ENCODE peak calls at places on chromosome 22, in seven cellular contexts. A, E, G, V, O, J and L are unnamed samples.

GRCh38 chr22:42294034-42294985 is 23.9 kb upstream of the TCF20 start:
- DNase-seq in A (peak; percentile 47), E (no peak), G (no peak), V (peak; percentile 67), O (peak; percentile 92), J (peak; percentile 31), L (peak; percentile 78)

GRCh38 chr22:45105281-45105700 is 58.4 kb upstream of the NUP50 start:
- DNase-seq in A (no peak), E (peak; percentile 77), G (peak; percentile 79), V (peak; percentile 65), O (no peak), J (peak; percentile 97), L (no peak)

GRCh38 chr22:35510481-35510934 is 30.1 kb upstream of the RASD2 start:
- DNase-seq in A (peak; percentile 6), E (no peak), G (peak; percentile 12), V (peak; percentile 17), O (no peak), J (peak; percentile 51), L (no peak)

GRCh38 chr22:19885841-19886592 is 31.3 kb upstream of the GNB1L start:
- DNase-seq in A (no peak), E (no peak), G (no peak), V (no peak), O (no peak), J (no peak), L (no peak)

GRCh38 chr22:41683616-41684015 is 5.1 kb downstream of the SNU13 start:
- DNase-seq in A (no peak), E (no peak), G (no peak), V (no peak), O (no peak), J (no peak), L (peak; percentile 43)

GRCh38 chr22:27839261-27839660 is 37.7 kb upstream of the MN1 start:
- DNase-seq in A (no peak), E (no peak), G (no peak), V (no peak), O (no peak), J (peak; percentile 81), L (no peak)

GRCh38 chr22:42608481-42609361 is 6.0 kb downstream of the POLDIP3 start:
- DNase-seq in A (peak; percentile 64), E (peak; percentile 45), G (no peak), V (peak; percentile 85), O (no peak), J (peak; percentile 75), L (peak; percentile 68)

GRCh38 chr22:20010307-20011122 is 6.1 kb downstream of the ARVCF start:
- DNase-seq in A (no peak), E (no peak), G (no peak), V (no peak), O (no peak), J (no peak), L (no peak)

GRCh38 chr22:50010676-50011446 is 1.7 kb downstream of the IL17REL start:
- DNase-seq in A (no peak), E (no peak), G (no peak), V (no peak), O (no peak), J (no peak), L (no peak)

GRCh38 chr22:50009765-50010675 is 2.5 kb downstream of the IL17REL start:
- DNase-seq in A (no peak), E (no peak), G (no peak), V (no peak), O (no peak), J (no peak), L (no peak)

GRCh38 chr22:50012201-50013181 is at the start of gene IL17REL:
- DNase-seq in A (peak; percentile 19), E (no peak), G (no peak), V (peak; percentile 37), O (no peak), J (no peak), L (peak; percentile 58)

GRCh38 chr22:50009251-50009650 is 3.3 kb downstream of the IL17REL start:
- DNase-seq in A (no peak), E (no peak), G (no peak), V (no peak), O (no peak), J (no peak), L (no peak)

GRCh38 chr22:50011447-50012200 is 941 bp downstream of the IL17REL start:
- DNase-seq in A (no peak), E (no peak), G (no peak), V (no peak), O (peak; percentile 64), J (no peak), L (no peak)
- TF ChIP-seq CTCF in A (no peak), E (no peak), G (no peak), V (no peak), O (no peak), J (no peak), L (no peak)

GRCh38 chr22:38273135-38273761 is 438 bp upstream of the TMEM184B start:
- DNase-seq in A (peak; percentile 27), E (no peak), G (no peak), V (no peak), O (no peak), J (no peak), L (no peak)

GRCh38 chr22:38271927-38272372 is 860 bp downstream of the TMEM184B start:
- DNase-seq in A (no peak), E (no peak), G (no peak), V (no peak), O (peak; percentile 75), J (no peak), L (no peak)

GRCh38 chr22:38271101-38271500 is 1.7 kb downstream of the TMEM184B start:
- DNase-seq in A (no peak), E (no peak), G (no peak), V (no peak), O (no peak), J (no peak), L (no peak)

GRCh38 chr22:38272373-38273134 is at the start of gene TMEM184B:
- DNase-seq in A (peak; percentile 66), E (no peak), G (no peak), V (peak; percentile 74), O (peak; percentile 82), J (peak; percentile 56), L (peak; percentile 90)

DNA sequence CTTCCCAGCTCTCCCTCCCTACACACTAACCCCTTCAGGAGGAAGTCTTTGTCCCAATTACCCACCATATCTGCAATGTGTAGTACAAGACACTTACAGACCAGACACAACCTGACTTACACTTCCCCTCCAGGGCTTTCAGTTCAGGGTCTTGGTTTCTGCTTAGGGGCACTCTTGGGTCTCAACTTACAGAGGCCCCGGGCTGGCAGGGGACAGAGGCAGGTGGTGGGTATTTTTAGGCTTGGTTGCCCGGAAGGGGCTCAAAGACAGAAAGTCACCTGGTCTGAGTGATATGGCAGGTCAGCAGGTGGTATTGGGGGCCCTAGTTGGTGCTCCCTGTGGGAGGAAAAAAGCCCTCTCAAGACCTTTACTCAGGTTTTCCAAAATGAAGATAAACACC is 3.4 kb upstream of the TMEM184B start:
- DNase-seq in A (no peak), E (no peak), G (no peak), V (no peak), O (no peak), J (no peak), L (no peak)
- H3K4me3 ChIP-seq in A (no peak overlapping the region), E (no peak overlapping the region), G (no peak overlapping the region), V (no peak overlapping the region), O (no peak overlapping the region), J (no peak overlapping the region), L (no peak overlapping the region)

GRCh38 chr22:24950272-24950902 is 2.1 kb upstream of the KIAA1671 start:
- DNase-seq in A (no peak), E (no peak), G (no peak), V (peak; percentile 43), O (peak; percentile 96), J (peak; percentile 47), L (no peak)

GRCh38 chr22:24947881-24948280 is 1.4 kb upstream of the LHFPL7 start:
- DNase-seq in A (no peak), E (no peak), G (no peak), V (no peak), O (peak; percentile 56), J (no peak), L (no peak)

GRCh38 chr22:24945430-24945829 is 1.1 kb downstream of the LHFPL7 start:
- DNase-seq in A (no peak), E (no peak), G (no peak), V (no peak), O (no peak), J (no peak), L (no peak)

GRCh38 chr22:24947383-24947782 is 889 bp upstream of the LHFPL7 start:
- DNase-seq in A (no peak), E (no peak), G (no peak), V (no peak), O (no peak), J (no peak), L (no peak)

DNA sequence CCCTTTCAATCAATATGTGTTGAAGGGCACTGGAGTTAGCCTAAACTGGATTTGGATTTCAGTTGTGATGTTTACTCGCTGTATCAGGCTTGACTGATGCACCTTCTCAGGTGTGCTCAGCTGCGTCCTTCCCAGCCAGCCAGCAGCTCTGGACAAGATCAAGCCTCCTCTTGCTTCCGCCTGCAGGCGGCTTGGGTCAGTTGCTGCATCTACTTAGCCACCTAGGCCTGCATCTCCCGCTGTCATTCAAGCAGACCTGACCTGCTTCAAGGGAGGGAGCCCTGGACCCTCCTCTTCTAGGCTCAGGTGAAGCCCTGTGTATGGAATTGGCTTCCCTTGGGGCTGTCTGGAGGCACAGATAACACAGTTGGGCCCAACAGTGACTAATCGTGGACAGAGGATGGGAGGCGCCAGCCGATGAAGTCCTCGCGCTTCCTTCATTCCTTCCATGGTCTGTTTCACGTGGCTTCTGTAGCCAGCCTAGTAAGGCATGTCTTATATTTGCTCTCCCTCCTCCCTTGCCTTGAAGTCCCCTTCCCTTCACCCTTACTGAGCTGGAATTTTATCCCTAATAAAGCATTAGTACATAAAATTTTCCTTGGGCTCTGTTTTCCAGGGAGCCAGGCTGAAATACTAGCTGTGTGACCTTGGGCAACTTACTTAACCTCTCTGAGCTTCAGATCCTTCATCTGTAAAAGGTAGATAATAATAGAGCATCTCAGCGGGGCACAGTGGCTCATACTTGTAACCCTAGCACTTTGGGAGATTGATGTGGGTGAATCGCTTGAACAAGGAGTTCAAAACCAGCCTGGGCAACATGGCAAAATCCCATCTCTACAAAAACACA is 2.1 kb upstream of the LHFPL7 start:
- DNase-seq in A (no peak), E (no peak), G (no peak), V (no peak), O (peak; percentile 58), J (no peak), L (no peak)
- TF ChIP-seq CTCF in A (no peak), E (no peak), G (no peak), V (no peak), O (peak; percentile 14), J (no peak), L (no peak)

DNA sequence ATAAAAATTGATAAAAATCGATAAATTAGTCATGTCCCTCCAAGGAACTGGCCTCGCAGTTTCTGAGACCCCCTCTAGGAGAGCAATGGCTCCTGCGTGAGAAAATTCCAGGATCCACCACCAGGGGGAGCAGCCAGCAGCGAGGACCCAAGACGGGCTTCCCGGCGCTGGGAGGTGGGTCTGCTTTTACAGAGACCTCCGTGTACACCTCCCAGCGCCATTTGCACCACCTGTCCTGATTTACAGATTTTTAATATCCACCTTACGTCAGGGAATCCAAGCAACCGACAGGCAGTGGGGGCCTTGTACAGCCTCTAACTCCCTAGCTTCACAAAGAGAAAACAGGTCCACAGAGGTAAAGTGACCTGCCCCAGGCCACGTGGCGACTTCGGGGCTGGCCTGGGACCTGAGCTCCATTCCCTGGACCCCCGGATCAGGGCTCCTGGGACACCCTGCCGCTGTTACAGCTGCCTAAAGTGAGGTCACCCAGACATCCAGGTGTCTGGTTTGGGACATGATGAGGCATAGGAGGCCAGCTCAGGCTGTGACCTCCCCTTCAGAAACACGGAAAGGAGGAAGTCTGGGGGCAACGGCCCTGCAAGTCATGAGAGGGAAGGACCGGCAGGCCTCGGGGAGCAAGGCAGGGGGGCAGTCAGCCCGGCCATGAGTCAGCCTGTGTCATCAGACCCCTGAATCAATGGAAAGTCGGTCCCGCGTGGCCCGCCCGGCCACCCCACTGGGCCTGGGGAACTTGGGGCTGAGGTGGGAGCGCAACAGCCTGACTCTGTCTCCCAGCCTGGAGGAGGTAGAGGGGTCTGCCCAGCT is 3.5 kb downstream of the OSM start:
- DNase-seq in A (peak; percentile 65), E (no peak), G (no peak), V (peak; percentile 63), O (peak; percentile 95), J (peak; percentile 53), L (no peak)
- H3K4me3 ChIP-seq in A (peak overlapping the region; percentile 24), E (peak overlapping the region; percentile 32), G (peak overlapping the region; percentile 12), V (peak overlapping the region; percentile 31), O (no peak overlapping the region), J (no peak overlapping the region), L (peak overlapping the region; percentile 24)